ENCODE peak calls at places on chromosomes 2 and 18, in six cellular contexts. V, H, N, S, W and Z are unnamed samples.

GRCh38 chr2:170162261-170162612 is 15.7 kb upstream of the MYO3B start:
- DNase-seq in V (peak), H (no peak), N (no peak), S (peak), W (no peak), Z (no peak)

GRCh38 chr2:234823196-234823876 is 128.5 kb upstream of the SH3BP4 start:
- DNase-seq in V (no peak), H (no peak), N (no peak), S (peak), W (no peak), Z (peak)

GRCh38 chr2:14907014-14907612 is 274.6 kb downstream of the LRATD1 start:
- DNase-seq in V (peak), H (no peak), N (no peak), S (peak), W (no peak), Z (no peak)

GRCh38 chr18:60485207-60485606 is 112.6 kb upstream of the MC4R start:
- DNase-seq in V (peak), H (no peak), N (no peak), S (peak), W (no peak), Z (no peak)

GRCh38 chr18:77818328-77818727 is 568.7 kb downstream of the GALR1 start:
- DNase-seq in V (no peak), H (no peak), N (no peak), S (no peak), W (no peak), Z (no peak)

GRCh38 chr18:59605633-59606192 is 91.5 kb downstream of the CCBE1 start:
- DNase-seq in V (peak), H (no peak), N (peak), S (no peak), W (no peak), Z (no peak)

GRCh38 chr2:103152556-103152955 is 390.7 kb downstream of the TMEM182 start:
- DNase-seq in V (no peak), H (no peak), N (no peak), S (no peak), W (no peak), Z (no peak)

GRCh38 chr2:219171231-219171651 is 1.4 kb upstream of the SLC23A3 start:
- DNase-seq in V (peak), H (no peak), N (peak), S (peak), W (no peak), Z (peak)

GRCh38 chr2:18435425-18436037 is 124.9 kb downstream of the RDH14 start:
- DNase-seq in V (peak), H (no peak), N (peak), S (peak), W (no peak), Z (no peak)

GRCh38 chr2:158904126-158904525 is 64.3 kb upstream of the TANC1 start:
- DNase-seq in V (no peak), H (no peak), N (no peak), S (peak), W (no peak), Z (no peak)

GRCh38 chr2:144703852-144704324 is 184.0 kb upstream of the ZEB2 start:
- DNase-seq in V (peak), H (peak), N (peak), S (peak), W (no peak), Z (peak)